ENCODE peak calls at places on chromosome 12, in five cellular contexts. K, L, Q, H and A are unnamed samples. For H3F3A, the result is how much of the 10 kb centered on the place peaks cover.

GRCh38 chr12:103501447-103501846 is 5.7 kb upstream of the C12orf42 start:
- DNase-seq in H (no peak), K (no peak), Q (no peak), L (no peak), A (no peak)

GRCh38 chr12:82097438-82097837 is 260.7 kb downstream of the CCDC59 start:
- DNase-seq in Q (no peak), H (peak), K (no peak), L (no peak), A (no peak)

GRCh38 chr12:9869307-9870161 is at the start of gene CLEC2B:
- DNase-seq in H (no peak), L (peak), K (peak), Q (peak), A (peak)

GRCh38 chr12:34400986-34401658 is 378.8 kb downstream of the ALG10 start:
- DNase-seq in L (no peak), Q (no peak), K (no peak), H (no peak), A (no peak)

GRCh38 chr12:113825705-113826104 is 140.4 kb downstream of the RBM19 start:
- DNase-seq in Q (no peak), L (no peak), K (peak), H (peak), A (no peak)

GRCh38 chr12:107355004-107355565 is 261.7 kb upstream of the CRY1 start:
- DNase-seq in H (no peak), L (no peak), Q (no peak), K (no peak), A (no peak)

GRCh38 chr12:27653661-27654060 is 42.6 kb upstream of the REP15 start:
- DNase-seq in H (no peak), L (no peak), Q (no peak), K (no peak), A (no peak)

GRCh38 chr12:118150625-118151024 is 14.7 kb downstream of the PEBP1 start:
- DNase-seq in Q (no peak), K (no peak), H (no peak), L (no peak), A (no peak)

GRCh38 chr12:88756153-88756552 is 175.9 kb upstream of the KITLG start:
- DNase-seq in Q (no peak), L (no peak), K (no peak), H (no peak), A (no peak)

GRCh38 chr12:2825133-2825532 is 9.7 kb downstream of the NRIP2 start:
- DNase-seq in Q (no peak), H (no peak), K (peak), L (no peak), A (no peak)

GRCh38 chr12:52220456-52220855 is 12.6 kb upstream of the KRT7 start:
- DNase-seq in H (no peak), L (no peak), K (no peak), Q (no peak), A (no peak)

GRCh38 chr12:100721193-100721592 is 73.4 kb upstream of the ANO4 start:
- DNase-seq in Q (no peak), L (no peak), K (no peak), H (no peak), A (no peak)

GRCh38 chr12:124512667-124513296 is 54.6 kb downstream of the NCOR2 start:
- DNase-seq in K (peak), H (peak), L (peak), Q (peak), A (peak)

GRCh38 chr12:45688188-45688587 is 41.3 kb upstream of the ARID2 start:
- DNase-seq in L (peak), K (no peak), Q (no peak), H (no peak), A (peak)

GRCh38 chr12:53299101-53299453 is 418 bp upstream of the MYG1 start:
- DNase-seq in Q (peak), K (no peak), H (no peak), L (peak), A (peak)

GRCh38 chr12:76738824-76739579 is 24.9 kb upstream of the ZDHHC17 start:
- DNase-seq in Q (no peak), K (no peak), H (peak), L (no peak), A (no peak)

GRCh38 chr12:41304526-41304925 is 116.4 kb downstream of the PDZRN4 start:
- DNase-seq in H (no peak), K (no peak), Q (no peak), L (peak), A (peak)

GRCh38 chr12:120139958-120140357 is 23.4 kb upstream of the RAB35 start:
- DNase-seq in K (no peak), L (no peak), Q (no peak), H (no peak), A (peak)

GRCh38 chr12:113234483-113234882 is 13.2 kb downstream of the TPCN1 start:
- DNase-seq in H (no peak), Q (no peak), L (no peak), K (no peak), A (no peak)

GRCh38 chr12:8995021-8995775 is 5.9 kb downstream of the KLRG1 start:
- DNase-seq in L (no peak), K (no peak), Q (no peak), H (no peak), A (no peak)

GRCh38 chr12:97968641-97969171 is 506.1 kb downstream of the RMST start:
- DNase-seq in H (no peak), Q (no peak), L (no peak), K (no peak), A (no peak)

GRCh38 chr12:112599871-112600270 is 181.1 kb downstream of the PTPN11 start:
- DNase-seq in Q (peak), L (no peak), H (no peak), K (no peak), A (peak)

GRCh38 chr12:74782086-74782485 is 244.5 kb downstream of the ATXN7L3B start:
- DNase-seq in L (no peak), H (no peak), K (no peak), Q (no peak), A (no peak)

GRCh38 chr12:64990991-64991570 is 130.0 kb downstream of the WIF1 start:
- DNase-seq in K (peak), H (no peak), Q (peak), L (no peak), A (peak)

GRCh38 chr12:93571360-93571853 is 1.1 kb upstream of the SOCS2 start:
- DNase-seq in Q (peak), H (peak), L (no peak), K (peak), A (peak)

GRCh38 chr12:93570552-93571359 is 1.7 kb upstream of the SOCS2 start:
- DNase-seq in L (peak), K (peak), Q (peak), H (peak), A (peak)

GRCh38 chr12:93571854-93572711 is at the start of gene SOCS2:
- DNase-seq in L (no peak), K (peak), Q (peak), H (peak), A (peak)

GRCh38 chr12:93572712-93573551 is 457 bp downstream of the SOCS2 start:
- DNase-seq in H (peak), Q (peak), L (no peak), K (peak), A (peak)

GRCh38 chr12:93573552-93574223 is 1.2 kb downstream of the SOCS2 start:
- DNase-seq in L (no peak), K (peak), H (peak), Q (peak), A (peak)
- H2AFZ ChIP-seq in L (no peak), K (no peak), H (peak), Q (peak), A (peak)

GRCh38 chr12:48004039-48004940 is at the start of gene COL2A1:
- DNase-seq in Q (peak), H (peak), K (peak), L (no peak), A (peak)
- TF ChIP-seq EZH2 in Q (peak), H (peak), K (no peak), L (no peak), A (peak)

GRCh38 chr12:6951551-6952120 is 480 bp downstream of the PTPN6 start:
- DNase-seq in L (no peak), K (no peak), H (no peak), Q (no peak), A (no peak)
- H3F3A ChIP-seq in L (under half), K (under half), H (under half), Q (under half), A (under half)

GRCh38 chr12:57242329-57242690 is 8.7 kb downstream of the STAC3 start:
- DNase-seq in Q (peak), H (no peak), K (no peak), L (no peak), A (no peak)

GRCh38 chr12:57241556-57242310 is 9.3 kb downstream of the STAC3 start:
- DNase-seq in K (no peak), L (no peak), H (peak), Q (peak), A (no peak)

GRCh38 chr12:57239587-57240068 is 10.1 kb downstream of the SHMT2 start:
- DNase-seq in K (no peak), Q (peak), L (no peak), H (peak), A (no peak)

GRCh38 chr12:57240069-57240921 is 10.7 kb downstream of the STAC3 start:
- DNase-seq in K (peak), L (no peak), H (peak), Q (peak), A (peak)

DNA sequence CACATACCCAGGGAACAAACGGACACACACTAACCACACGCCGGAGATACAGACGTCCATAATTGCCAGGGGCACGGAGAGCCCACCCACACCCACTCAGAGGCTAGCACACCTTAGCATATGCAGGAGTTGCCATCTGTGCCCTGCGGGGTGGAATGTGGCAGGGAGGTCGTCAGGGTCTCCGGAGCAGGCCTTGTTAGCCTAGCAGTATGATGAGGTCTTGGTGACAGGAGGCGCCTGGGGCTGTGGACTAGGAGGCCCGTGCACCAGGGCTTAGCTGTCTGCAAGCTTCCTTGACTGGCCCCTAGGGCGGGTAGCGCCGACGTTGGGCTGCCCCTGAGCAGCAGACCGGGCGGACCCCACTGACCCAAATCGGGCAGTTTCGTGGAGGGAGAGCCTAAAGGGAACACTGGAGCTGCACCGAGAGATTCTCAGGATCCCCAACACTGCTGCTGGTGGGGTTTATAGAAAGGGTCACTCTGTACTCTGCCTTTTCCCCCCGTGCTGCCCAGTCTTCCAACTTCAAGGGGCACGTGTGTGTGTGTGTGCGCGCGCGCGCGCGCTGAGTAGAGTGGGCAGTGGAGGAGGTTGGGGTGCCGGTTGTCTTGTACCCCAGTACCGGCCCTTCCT is 9.9 kb downstream of the STAC3 start:
- DNase-seq in K (peak), L (no peak), Q (peak), H (peak), A (peak)
- H2AFZ ChIP-seq in K (no peak), L (no peak), Q (no peak), H (no peak), A (peak)

GRCh38 chr12:50322196-50322595 is 38.9 kb upstream of the LIMA1 start:
- DNase-seq in L (no peak), Q (no peak), K (no peak), H (no peak), A (peak)
- TF ChIP-seq EZH2 in L (no peak), Q (no peak), K (no peak), H (no peak), A (no peak)

GRCh38 chr12:110006115-110006514 is 6.9 kb downstream of the ANKRD13A start:
- DNase-seq in L (no peak), Q (no peak), K (no peak), H (no peak), A (no peak)
- H3F3A ChIP-seq in L (under half), Q (half or more), K (under half), H (under half), A (under half)

DNA sequence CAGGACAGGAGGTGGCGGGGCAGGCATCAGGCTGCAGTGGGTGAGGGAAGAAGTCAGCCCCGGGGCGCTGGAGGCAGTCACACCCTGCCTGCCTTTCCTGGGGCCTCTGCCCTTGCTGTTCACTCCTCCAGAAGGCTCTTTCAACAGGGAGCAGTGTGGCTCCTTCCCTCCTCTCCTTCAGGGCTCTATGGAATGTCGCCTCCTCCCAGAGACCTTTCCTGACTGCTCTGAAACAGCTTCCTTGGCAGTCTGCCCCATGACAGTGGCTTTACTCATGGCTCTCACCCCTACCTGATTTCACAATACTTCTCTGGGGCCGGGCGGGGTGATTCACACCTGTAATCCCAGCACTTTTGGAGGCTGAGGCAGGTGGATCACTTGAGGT is 7.1 kb downstream of the RHOF start:
- DNase-seq in K (no peak), H (no peak), L (peak), Q (peak), A (peak)
- H2AFZ ChIP-seq in K (no peak), H (no peak), L (no peak), Q (no peak), A (no peak)